ENCODE peak calls at places on chromosomes 13 and 19, in four cellular contexts. D is esophagus muscularis mucosa; V is colonic mucosa; P is stimulated activated CD4-positive, alpha-beta T cell treated with anti-CD3 and anti-CD28 coated beads, Interleukin-1b, Interleukin-23, amount 100 ng/mL, for 24 hours. T is an unnamed sample.

GRCh38 chr13:70043685-70044084 is 63.9 kb upstream of the ATXN8OS start:
- DNase-seq in D (no peak), V (no peak), P (no peak), T (no peak)

GRCh38 chr19:7595466-7596133 is at the start of gene CAMSAP3:
- DNase-seq in P (peak), V (peak), D (no peak), T (peak)

GRCh38 chr19:48181505-48181904 is 11.0 kb downstream of the ZSWIM9 start:
- DNase-seq in V (no peak), P (no peak), D (no peak), T (no peak)

GRCh38 chr19:6065685-6066365 is 44.5 kb downstream of the RFX2 start:
- DNase-seq in D (no peak), V (peak), P (peak), T (peak)

GRCh38 chr19:4197625-4198466 is 15.4 kb downstream of the ANKRD24 start:
- DNase-seq in D (no peak), V (no peak), P (no peak), T (no peak)

GRCh38 chr13:50386527-50387123 is 371.4 kb downstream of the KCNRG start:
- DNase-seq in P (no peak), V (no peak), D (peak), T (no peak)

GRCh38 chr19:5969476-5969875 is 8.5 kb downstream of the RANBP3 start:
- DNase-seq in D (no peak), V (no peak), P (no peak), T (no peak)

GRCh38 chr13:48505597-48506091 is 27.2 kb downstream of the RCBTB2 start:
- DNase-seq in V (no peak), D (no peak), P (no peak), T (peak)

GRCh38 chr13:105721056-105721455 is 814.4 kb downstream of the EFNB2 start:
- DNase-seq in P (no peak), D (no peak), V (no peak), T (no peak)

T was measured in small intestine.